ENCODE peak calls at places on chromosomes 16 and 17, in seven cellular contexts. E, T, A, F, V, R and G are unnamed samples.
A peak's percentile ranks its signal among the peaks of the same experiment; 100 is the strongest.

GRCh38 chr17:68458260-68459029 is 1.1 kb upstream of the WIPI1 start:
- DNase-seq in E (no peak), T (no peak), A (peak; percentile 47), F (no peak), V (no peak), R (no peak), G (no peak)

GRCh38 chr17:57186231-57187019 is 69.9 kb upstream of the MSI2 start:
- DNase-seq in E (no peak), T (no peak), A (no peak), F (no peak), V (no peak), R (no peak), G (no peak)

GRCh38 chr17:67891481-67892119 is 66.3 kb downstream of the BPTF start:
- DNase-seq in E (peak; percentile 85), T (no peak), A (no peak), F (no peak), V (no peak), R (no peak), G (peak; percentile 13)

GRCh38 chr17:54891176-54891821 is 9.4 kb upstream of the TOM1L1 start:
- DNase-seq in E (peak; percentile 73), T (no peak), A (peak; percentile 59), F (no peak), V (peak; percentile 51), R (no peak), G (peak; percentile 63)

GRCh38 chr16:86403541-86404163 is 106.7 kb upstream of the FOXF1 start:
- DNase-seq in E (no peak), T (no peak), A (no peak), F (no peak), V (no peak), R (no peak), G (no peak)

GRCh38 chr17:41811549-41812175 is at the start of gene P3H4:
- DNase-seq in E (peak; percentile 80), T (peak; percentile 93), A (peak; percentile 76), F (peak; percentile 90), V (peak; percentile 80), R (no peak), G (peak; percentile 86)

GRCh38 chr16:69187387-69187890 is 475 bp downstream of the SNTB2 start:
- DNase-seq in E (no peak), T (peak; percentile 87), A (peak; percentile 37), F (peak; percentile 82), V (peak; percentile 42), R (no peak), G (peak; percentile 47)

GRCh38 chr16:50024207-50024606 is 818 bp upstream of the CNEP1R1 start:
- DNase-seq in E (no peak), T (peak; percentile 35), A (no peak), F (no peak), V (no peak), R (no peak), G (no peak)

GRCh38 chr16:67657017-67657608 is 2.9 kb downstream of the ACD start:
- DNase-seq in E (no peak), T (peak; percentile 65), A (no peak), F (no peak), V (no peak), R (no peak), G (no peak)

GRCh38 chr17:80827646-80828643 is 163.7 kb upstream of the CHMP6 start:
- DNase-seq in E (peak; percentile 50), T (peak; percentile 65), A (no peak), F (peak; percentile 57), V (no peak), R (no peak), G (no peak)

GRCh38 chr16:5791011-5791410 is 693.4 kb upstream of the EEF2KMT start:
- DNase-seq in E (no peak), T (no peak), A (no peak), F (no peak), V (no peak), R (no peak), G (peak; percentile 7)

GRCh38 chr17:69175812-69176517 is 34.3 kb upstream of the ABCA6 start:
- DNase-seq in E (peak; percentile 79), T (no peak), A (no peak), F (no peak), V (no peak), R (no peak), G (peak; percentile 73)

GRCh38 chr17:10083864-10084263 is 114.5 kb downstream of the GAS7 start:
- DNase-seq in E (no peak), T (peak; percentile 7), A (no peak), F (peak; percentile 18), V (no peak), R (no peak), G (no peak)

GRCh38 chr17:10081571-10082169 is 116.7 kb downstream of the GAS7 start:
- DNase-seq in E (no peak), T (no peak), A (no peak), F (peak; percentile 6), V (no peak), R (no peak), G (no peak)

GRCh38 chr17:10077561-10078299 is 120.7 kb downstream of the GAS7 start:
- DNase-seq in E (no peak), T (no peak), A (no peak), F (peak; percentile 36), V (no peak), R (no peak), G (no peak)

GRCh38 chr17:10087333-10087732 is 111.1 kb downstream of the GAS7 start:
- DNase-seq in E (no peak), T (peak; percentile 17), A (no peak), F (peak; percentile 62), V (no peak), R (no peak), G (no peak)

GRCh38 chr17:10082795-10083194 is 115.6 kb downstream of the GAS7 start:
- DNase-seq in E (no peak), T (no peak), A (no peak), F (no peak), V (no peak), R (no peak), G (no peak)
- H3K4me3 ChIP-seq in E (no peak overlapping the region), T (no peak overlapping the region), A (no peak overlapping the region), F (no peak overlapping the region), V (no peak overlapping the region), R (no peak overlapping the region), G (no peak overlapping the region)

DNA sequence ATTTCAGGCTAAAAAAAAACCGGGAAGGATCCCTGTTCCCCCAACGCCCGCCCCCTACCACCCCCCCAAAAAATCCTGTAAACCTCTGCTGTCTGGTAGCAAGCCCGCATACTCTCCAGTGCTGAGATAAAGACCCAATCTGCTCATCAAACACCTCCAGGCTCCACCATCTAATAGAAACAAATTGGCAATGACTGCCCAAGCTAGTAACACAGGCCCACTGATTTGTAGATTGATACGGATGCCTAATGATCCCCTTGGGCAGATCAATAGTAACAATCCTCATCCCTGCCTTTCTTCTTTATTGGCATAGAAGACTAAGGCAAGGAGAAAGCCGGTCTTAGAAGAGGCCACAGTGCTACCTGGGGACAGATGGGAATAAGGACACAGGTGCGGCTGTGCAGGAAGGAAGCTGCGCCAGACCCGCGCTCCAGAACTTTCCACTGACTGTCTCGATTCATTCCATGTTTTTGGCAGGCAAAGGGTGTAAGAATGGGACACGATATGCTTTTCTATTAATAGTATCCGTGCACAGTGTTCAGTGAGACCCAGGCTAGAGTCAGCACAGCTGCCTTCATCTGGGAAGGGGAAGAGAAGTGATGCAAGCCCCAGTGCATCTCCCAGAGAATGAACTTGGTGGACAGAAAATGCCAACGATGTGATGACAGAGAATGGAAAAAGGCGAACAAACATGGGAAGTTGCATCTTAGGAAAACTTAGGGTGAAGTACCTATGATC is 407.6 kb upstream of the PSMD7 start:
- DNase-seq in E (no peak), T (no peak), A (no peak), F (peak; percentile 69), V (no peak), R (no peak), G (no peak)
- H3K27me3 ChIP-seq in E (no peaks in the 10 kb centered on the region), T (no peaks in the 10 kb centered on the region), A (no peaks in the 10 kb centered on the region), F (no peaks in the 10 kb centered on the region), V (no peaks in the 10 kb centered on the region), R (peaks cover 47% of the 10 kb centered on the region), G (no peaks in the 10 kb centered on the region)

GRCh38 chr16:35249051-35249450 is 1789.6 kb downstream of the TP53TG3F start:
- DNase-seq in E (no peak), T (no peak), A (no peak), F (no peak), V (no peak), R (no peak), G (no peak)
- H3K9me3 ChIP-seq in E (peaks cover 19% of the 10 kb centered on the region), T (peaks cover 2% of the 10 kb centered on the region), A (no peaks in the 10 kb centered on the region), F (no peaks in the 10 kb centered on the region), V (peaks cover 19% of the 10 kb centered on the region), R (no peaks in the 10 kb centered on the region), G (no peaks in the 10 kb centered on the region)

GRCh38 chr17:8384801-8385335 is 1.9 kb upstream of the RPL26 start:
- DNase-seq in E (peak; percentile 93), T (peak; percentile 52), A (no peak), F (no peak), V (no peak), R (no peak), G (peak; percentile 85)
- H3K4me3 ChIP-seq in E (no peak overlapping the region), T (no peak overlapping the region), A (no peak overlapping the region), F (no peak overlapping the region), V (no peak overlapping the region), R (no peak overlapping the region), G (peak overlapping the region; percentile 88)

DNA sequence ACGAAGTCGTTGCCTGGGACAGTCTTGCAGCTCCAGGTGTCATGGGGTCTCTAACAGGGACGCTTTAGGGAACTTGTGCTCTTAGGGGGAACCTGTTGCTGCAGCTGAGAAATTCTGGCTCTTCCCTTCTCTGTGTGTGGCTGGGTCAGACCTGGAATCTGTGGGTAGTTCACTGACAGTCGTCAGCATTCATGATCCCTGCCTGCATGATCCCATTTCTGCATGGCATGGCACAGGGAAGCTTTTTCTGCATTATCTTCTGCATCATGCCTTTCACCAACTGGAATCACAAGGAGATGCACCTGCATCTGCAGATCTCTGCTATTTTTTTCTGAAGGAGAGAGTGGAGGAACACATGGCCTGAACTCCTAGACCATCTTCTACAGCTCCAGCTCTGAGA is 85.6 kb downstream of the SOX9 start:
- DNase-seq in E (no peak), T (no peak), A (no peak), F (no peak), V (no peak), R (no peak), G (no peak)
- H3K27me3 ChIP-seq in E (peaks cover 34% of the 10 kb centered on the region), T (no peaks in the 10 kb centered on the region), A (no peaks in the 10 kb centered on the region), F (no peaks in the 10 kb centered on the region), V (no peaks in the 10 kb centered on the region), R (peaks cover 35% of the 10 kb centered on the region), G (peaks cover 6% of the 10 kb centered on the region)